ENCODE peak calls at places on chromosome 15, in eight cellular contexts. One of them, this sample, is unnamed.

GRCh38 chr15:58472821-58473581 is 41.2 kb downstream of the LIPC start:
- DNase-seq in COR-L47: peak
- DNase-seq in NCI-H1417: no peak
- DNase-seq in ovary: no peak
- DNase-seq in astrocyte of the spinal cord: peak
- DNase-seq in Panc1: no peak
- DNase-seq in fibroblast of pulmonary artery: peak
- DNase-seq in A172: peak
- DNase-seq in this sample: peak

GRCh38 chr15:67548862-67549651 is 6.6 kb downstream of the MAP2K5 start:
- DNase-seq in Panc1: no peak
- DNase-seq in fibroblast of pulmonary artery: no peak
- DNase-seq in ovary: no peak
- DNase-seq in astrocyte of the spinal cord: peak
- DNase-seq in A172: peak
- DNase-seq in COR-L47: peak
- DNase-seq in NCI-H1417: peak
- DNase-seq in this sample: peak

GRCh38 chr15:67906382-67906781 is 66.5 kb upstream of the RNU6-1 start:
- DNase-seq in A172: no peak
- DNase-seq in ovary: no peak
- DNase-seq in fibroblast of pulmonary artery: peak
- DNase-seq in COR-L47: no peak
- DNase-seq in NCI-H1417: no peak
- DNase-seq in astrocyte of the spinal cord: no peak
- DNase-seq in Panc1: no peak
- DNase-seq in this sample: no peak

GRCh38 chr15:91522609-91523332 is 330.7 kb upstream of the SLCO3A1 start:
- DNase-seq in NCI-H1417: peak
- DNase-seq in ovary: no peak
- DNase-seq in COR-L47: peak
- DNase-seq in astrocyte of the spinal cord: peak
- DNase-seq in Panc1: no peak
- DNase-seq in fibroblast of pulmonary artery: peak
- DNase-seq in A172: no peak
- DNase-seq in this sample: peak

GRCh38 chr15:64717735-64718495 is 57.5 kb downstream of the RBPMS2 start:
- DNase-seq in A172: no peak
- DNase-seq in COR-L47: no peak
- DNase-seq in fibroblast of pulmonary artery: no peak
- DNase-seq in Panc1: no peak
- DNase-seq in astrocyte of the spinal cord: no peak
- DNase-seq in ovary: no peak
- DNase-seq in NCI-H1417: no peak
- DNase-seq in this sample: no peak

GRCh38 chr15:48560321-48561051 is 85.0 kb downstream of the FBN1 start:
- DNase-seq in ovary: no peak
- DNase-seq in astrocyte of the spinal cord: no peak
- DNase-seq in COR-L47: no peak
- DNase-seq in NCI-H1417: no peak
- DNase-seq in A172: no peak
- DNase-seq in Panc1: no peak
- DNase-seq in fibroblast of pulmonary artery: peak
- DNase-seq in this sample: no peak

GRCh38 chr15:73866881-73867410 is 6.4 kb upstream of the TBC1D21 start:
- DNase-seq in fibroblast of pulmonary artery: no peak
- DNase-seq in NCI-H1417: no peak
- DNase-seq in ovary: no peak
- DNase-seq in Panc1: no peak
- DNase-seq in astrocyte of the spinal cord: no peak
- DNase-seq in COR-L47: no peak
- DNase-seq in A172: no peak
- DNase-seq in this sample: no peak

GRCh38 chr15:35888815-35889214 is 342.9 kb upstream of the DPH6 start:
- DNase-seq in A172: no peak
- DNase-seq in fibroblast of pulmonary artery: no peak
- DNase-seq in ovary: no peak
- DNase-seq in COR-L47: no peak
- DNase-seq in Panc1: no peak
- DNase-seq in NCI-H1417: no peak
- DNase-seq in astrocyte of the spinal cord: no peak
- DNase-seq in this sample: no peak

GRCh38 chr15:85414495-85414894 is 34.1 kb downstream of the AKAP13 start:
- DNase-seq in Panc1: no peak
- DNase-seq in astrocyte of the spinal cord: peak
- DNase-seq in COR-L47: no peak
- DNase-seq in ovary: no peak
- DNase-seq in A172: no peak
- DNase-seq in NCI-H1417: no peak
- DNase-seq in fibroblast of pulmonary artery: peak
- DNase-seq in this sample: no peak

GRCh38 chr15:74725241-74725774 is at the start of gene CYP1A1:
- DNase-seq in astrocyte of the spinal cord: no peak
- DNase-seq in ovary: no peak
- DNase-seq in NCI-H1417: peak
- DNase-seq in COR-L47: no peak
- DNase-seq in A172: no peak
- DNase-seq in Panc1: no peak
- DNase-seq in fibroblast of pulmonary artery: no peak
- DNase-seq in this sample: peak

GRCh38 chr15:57592836-57593420 is 1.2 kb downstream of the MYZAP start:
- DNase-seq in Panc1: no peak
- DNase-seq in fibroblast of pulmonary artery: no peak
- DNase-seq in NCI-H1417: no peak
- DNase-seq in astrocyte of the spinal cord: no peak
- DNase-seq in A172: no peak
- DNase-seq in COR-L47: no peak
- DNase-seq in ovary: no peak
- DNase-seq in this sample: no peak

GRCh38 chr15:75028991-75029377 is 5.6 kb downstream of the PPCDC start:
- DNase-seq in NCI-H1417: no peak
- DNase-seq in A172: no peak
- DNase-seq in COR-L47: no peak
- DNase-seq in fibroblast of pulmonary artery: no peak
- DNase-seq in Panc1: no peak
- DNase-seq in ovary: no peak
- DNase-seq in astrocyte of the spinal cord: no peak
- DNase-seq in this sample: no peak

GRCh38 chr15:56353740-56354139 is 11.5 kb upstream of the TEX9 start:
- DNase-seq in COR-L47: no peak
- DNase-seq in A172: no peak
- DNase-seq in Panc1: no peak
- DNase-seq in astrocyte of the spinal cord: no peak
- DNase-seq in NCI-H1417: no peak
- DNase-seq in ovary: no peak
- DNase-seq in fibroblast of pulmonary artery: peak
- DNase-seq in this sample: no peak

GRCh38 chr15:69807752-69808151 is 290.0 kb downstream of the TLE3 start:
- DNase-seq in COR-L47: no peak
- DNase-seq in A172: peak
- DNase-seq in astrocyte of the spinal cord: peak
- DNase-seq in fibroblast of pulmonary artery: peak
- DNase-seq in Panc1: no peak
- DNase-seq in NCI-H1417: no peak
- DNase-seq in ovary: no peak
- DNase-seq in this sample: peak

GRCh38 chr15:32838820-32839219 is 121.0 kb downstream of the GREM1 start:
- DNase-seq in NCI-H1417: peak
- DNase-seq in ovary: no peak
- DNase-seq in astrocyte of the spinal cord: peak
- DNase-seq in COR-L47: peak
- DNase-seq in Panc1: peak
- DNase-seq in A172: peak
- DNase-seq in fibroblast of pulmonary artery: peak
- DNase-seq in this sample: no peak

GRCh38 chr15:31241888-31242287 is 84.7 kb upstream of the KLF13 start:
- DNase-seq in astrocyte of the spinal cord: no peak
- DNase-seq in Panc1: no peak
- DNase-seq in A172: no peak
- DNase-seq in ovary: no peak
- DNase-seq in NCI-H1417: no peak
- DNase-seq in fibroblast of pulmonary artery: no peak
- DNase-seq in COR-L47: no peak
- DNase-seq in this sample: no peak

GRCh38 chr15:31367730-31368344 is 41.2 kb downstream of the KLF13 start:
- DNase-seq in A172: no peak
- DNase-seq in Panc1: no peak
- DNase-seq in ovary: no peak
- DNase-seq in fibroblast of pulmonary artery: no peak
- DNase-seq in astrocyte of the spinal cord: no peak
- DNase-seq in NCI-H1417: no peak
- DNase-seq in COR-L47: no peak
- DNase-seq in this sample: no peak

GRCh38 chr15:39701988-39702387 is 80.7 kb downstream of the FSIP1 start:
- DNase-seq in astrocyte of the spinal cord: no peak
- DNase-seq in COR-L47: no peak
- DNase-seq in ovary: no peak
- DNase-seq in NCI-H1417: no peak
- DNase-seq in Panc1: no peak
- DNase-seq in A172: no peak
- DNase-seq in fibroblast of pulmonary artery: no peak
- DNase-seq in this sample: no peak

GRCh38 chr15:92839696-92840095 is 60.4 kb upstream of the CHD2 start:
- DNase-seq in NCI-H1417: peak
- DNase-seq in A172: no peak
- DNase-seq in ovary: no peak
- DNase-seq in COR-L47: peak
- DNase-seq in astrocyte of the spinal cord: no peak
- DNase-seq in Panc1: no peak
- DNase-seq in fibroblast of pulmonary artery: no peak
- DNase-seq in this sample: no peak

GRCh38 chr15:77022646-77023575 is 28.0 kb downstream of the PSTPIP1 start:
- DNase-seq in Panc1: no peak
- DNase-seq in fibroblast of pulmonary artery: no peak
- DNase-seq in A172: no peak
- DNase-seq in NCI-H1417: no peak
- DNase-seq in astrocyte of the spinal cord: no peak
- DNase-seq in COR-L47: no peak
- DNase-seq in ovary: no peak
- DNase-seq in this sample: no peak

GRCh38 chr15:59274126-59274970 is 67.7 kb downstream of the LDHAL6B start:
- DNase-seq in ovary: no peak
- DNase-seq in Panc1: no peak
- DNase-seq in fibroblast of pulmonary artery: peak
- DNase-seq in astrocyte of the spinal cord: peak
- DNase-seq in COR-L47: no peak
- DNase-seq in NCI-H1417: no peak
- DNase-seq in A172: peak
- DNase-seq in this sample: no peak